ENCODE peak calls at places on chromosomes 7 and 10, in seven cellular contexts. O is MM.1S, Y is HCT116, I is GM23248, N is PC-3, P is hepatocyte, U is GM23338. T is an unnamed sample.

GRCh38 chr7:87147500-87147899 is 4.8 kb upstream of the DMTF1 start:
- DNase-seq in O (no peak), Y (no peak), I (no peak), N (peak), P (no peak), U (no peak), T (no peak)

GRCh38 chr10:64115913-64116643 is 594.9 kb downstream of the REEP3 start:
- DNase-seq in O (peak), Y (no peak), I (peak), N (peak), P (peak), U (peak), T (peak)

GRCh38 chr7:156731651-156732050 is 91.1 kb downstream of the RNF32 start:
- DNase-seq in O (no peak), Y (no peak), I (peak), N (no peak), P (no peak), U (no peak), T (no peak)

GRCh38 chr10:72084094-72084459 is 4.3 kb downstream of the SPOCK2 start:
- DNase-seq in O (no peak), Y (no peak), I (no peak), N (no peak), P (no peak), U (no peak), T (no peak)

GRCh38 chr7:28725911-28726310 is 232.2 kb downstream of the TRIL start:
- DNase-seq in O (no peak), Y (no peak), I (peak), N (peak), P (no peak), U (no peak), T (no peak)

GRCh38 chr7:144036302-144036858 is 12.4 kb upstream of the OR2A5 start:
- DNase-seq in O (no peak), Y (no peak), I (no peak), N (no peak), P (no peak), U (no peak), T (no peak)

GRCh38 chr10:76618171-76618570 is 1019.4 kb downstream of the KCNMA1 start:
- DNase-seq in O (no peak), Y (no peak), I (no peak), N (no peak), P (no peak), U (no peak), T (no peak)

GRCh38 chr10:514137-514671 is 175.3 kb downstream of the DIP2C start:
- DNase-seq in O (no peak), Y (no peak), I (no peak), N (no peak), P (no peak), U (no peak), T (no peak)

GRCh38 chr10:98560585-98560984 is 113.8 kb upstream of the HPS1 start:
- DNase-seq in O (no peak), Y (no peak), I (peak), N (no peak), P (no peak), U (no peak), T (no peak)

GRCh38 chr10:123580426-123580825 is 85.7 kb upstream of the GPR26 start:
- DNase-seq in O (no peak), Y (no peak), I (no peak), N (no peak), P (no peak), U (no peak), T (no peak)

GRCh38 chr10:27687326-27687725 is 58.3 kb downstream of the MKX start:
- DNase-seq in O (no peak), Y (no peak), I (no peak), N (peak), P (no peak), U (no peak), T (no peak)

GRCh38 chr10:7787857-7788639 is at the start of the genes ATP5F1C and KIN:
- DNase-seq in O (peak), Y (peak), I (peak), N (peak), P (peak), U (peak), T (peak)

GRCh38 chr7:78435355-78435754 is 636.8 kb downstream of the PHTF2 start:
- DNase-seq in O (no peak), Y (no peak), I (peak), N (no peak), P (no peak), U (no peak), T (no peak)

GRCh38 chr10:102628451-102628911 is 15.8 kb upstream of the TRIM8 start:
- DNase-seq in O (no peak), Y (no peak), I (peak), N (peak), P (peak), U (no peak), T (no peak)

GRCh38 chr10:113751116-113751728 is at the start of gene PLEKHS1:
- DNase-seq in O (peak), Y (no peak), I (no peak), N (peak), P (no peak), U (no peak), T (no peak)

GRCh38 chr7:98305951-98306535 is 24.6 kb downstream of the BRI3 start:
- DNase-seq in O (no peak), Y (no peak), I (no peak), N (no peak), P (no peak), U (no peak), T (no peak)

GRCh38 chr10:24385776-24386175 is 176.8 kb downstream of the KIAA1217 start:
- DNase-seq in O (no peak), Y (no peak), I (no peak), N (no peak), P (peak), U (peak), T (no peak)

GRCh38 chr7:124029789-124030188 is 3.1 kb downstream of the TMEM229A start:
- DNase-seq in O (no peak), Y (no peak), I (no peak), N (no peak), P (no peak), U (peak), T (no peak)

GRCh38 chr7:103432713-103433112 is 13.3 kb downstream of the SLC26A5 start:
- DNase-seq in O (peak), Y (no peak), I (no peak), N (peak), P (no peak), U (no peak), T (no peak)

GRCh38 chr10:67306588-67307205 is 380.9 kb downstream of the LRRTM3 start:
- DNase-seq in O (peak), Y (peak), I (peak), N (peak), P (peak), U (peak), T (peak)

GRCh38 chr7:104929921-104930320 is 84.1 kb upstream of the KMT2E start:
- DNase-seq in O (no peak), Y (no peak), I (no peak), N (no peak), P (no peak), U (no peak), T (no peak)

GRCh38 chr10:84308481-84309304 is 19.7 kb upstream of the CCSER2 start:
- DNase-seq in O (no peak), Y (no peak), I (peak), N (peak), P (no peak), U (no peak), T (no peak)

GRCh38 chr7:150781961-150782360 is 18.2 kb downstream of the TMEM176B start:
- DNase-seq in O (no peak), Y (no peak), I (no peak), N (no peak), P (no peak), U (no peak), T (no peak)

DNA sequence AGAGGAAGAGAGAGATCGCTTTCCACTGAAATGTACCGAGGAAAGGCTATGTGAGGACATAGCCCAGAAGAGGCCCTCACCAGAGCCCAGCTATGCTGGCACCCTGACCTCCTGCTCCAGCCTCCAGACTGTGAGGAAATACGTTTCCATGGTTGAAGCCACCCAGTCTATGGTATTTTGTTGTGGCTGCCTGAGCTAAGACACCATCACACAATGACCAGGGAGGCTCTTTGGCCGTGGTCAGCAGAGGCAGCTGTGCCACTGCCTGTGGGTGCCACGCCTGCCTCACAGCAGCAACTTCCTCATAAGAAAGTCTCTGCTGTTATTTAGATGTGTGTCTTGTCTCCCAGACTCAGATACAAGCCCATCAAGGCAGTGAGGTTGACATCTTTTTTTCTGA is 182.7 kb upstream of the PLXNA4 start:
- DNase-seq in O (no peak), Y (no peak), I (no peak), N (no peak), P (no peak), U (no peak), T (no peak)
- TF ChIP-seq EZH2 in O (no peak), Y (no peak), I (no peak), N (no peak), P (no peak), U (no peak), T (no peak)

DNA sequence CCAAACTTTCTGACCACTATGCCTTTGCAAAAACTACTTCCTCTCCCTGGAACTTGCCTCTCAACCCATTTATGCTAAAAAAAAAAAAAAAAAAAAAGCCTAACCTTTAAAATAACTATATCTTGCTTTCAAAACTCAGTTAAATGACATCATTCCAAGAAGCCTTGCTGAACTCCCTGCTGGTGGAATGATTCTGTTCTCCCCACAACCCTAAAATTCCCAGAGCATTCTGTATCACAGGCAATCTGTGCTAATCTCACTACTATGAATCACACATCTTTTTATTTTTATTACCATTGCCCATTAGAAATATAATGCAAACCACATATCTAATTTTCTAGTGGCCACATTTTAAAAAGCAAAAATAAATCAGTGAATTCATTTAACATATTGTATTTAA is 77.7 kb upstream of the PDE1C start:
- DNase-seq in O (no peak), Y (no peak), I (peak), N (no peak), P (no peak), U (no peak), T (no peak)
- TF ChIP-seq EZH2phosphoT487 in O (no peak), Y (no peak), I (no peak), N (no peak), P (no peak), U (no peak), T (no peak)

GRCh38 chr7:16295558-16295957 is 125.8 kb downstream of the CRPPA start:
- DNase-seq in O (no peak), Y (no peak), I (no peak), N (no peak), P (no peak), U (no peak), T (no peak)
- TF ChIP-seq EZH2 in O (no peak), Y (no peak), I (no peak), N (no peak), P (no peak), U (no peak), T (no peak)

GRCh38 chr10:62723375-62723774 is 81.1 kb upstream of the ADO start:
- DNase-seq in O (no peak), Y (no peak), I (no peak), N (no peak), P (no peak), U (no peak), T (no peak)
- TF ChIP-seq EZH2phosphoT487 in O (no peak), Y (no peak), I (no peak), N (no peak), P (no peak), U (no peak), T (no peak)

GRCh38 chr7:94834359-94834758 is 73.0 kb upstream of the PPP1R9A start:
- DNase-seq in O (no peak), Y (no peak), I (no peak), N (peak), P (no peak), U (no peak), T (no peak)
- TF ChIP-seq EZH2 in O (no peak), Y (no peak), I (no peak), N (no peak), P (no peak), U (no peak), T (no peak)

GRCh38 chr7:26868841-26869505 is 4.6 kb upstream of the SKAP2 start:
- DNase-seq in O (no peak), Y (peak), I (peak), N (peak), P (no peak), U (no peak), T (no peak)
- TF ChIP-seq EZH2phosphoT487 in O (no peak), Y (no peak), I (no peak), N (no peak), P (no peak), U (no peak), T (no peak)

DNA sequence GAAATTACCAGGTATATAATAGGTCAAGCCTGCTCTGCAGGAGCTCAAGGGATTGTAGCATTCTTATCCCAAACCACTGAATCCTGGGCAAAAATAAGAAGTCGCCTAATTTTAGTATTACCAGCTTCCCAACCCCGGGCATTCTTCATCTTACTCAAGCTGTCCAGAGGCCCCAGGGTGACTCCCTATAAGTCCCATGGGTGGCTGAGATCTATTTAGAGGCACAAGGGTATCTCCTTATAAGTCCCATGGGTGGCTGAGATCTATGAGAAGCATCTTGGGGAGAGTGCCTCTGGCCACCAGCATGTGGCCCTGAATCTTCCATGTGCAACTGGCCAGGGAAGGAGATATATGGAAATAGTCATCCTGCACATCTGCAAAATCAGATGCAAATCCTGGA is 38.9 kb downstream of the PRSS2 start:
- DNase-seq in O (peak), Y (no peak), I (no peak), N (peak), P (no peak), U (no peak), T (no peak)
- TF ChIP-seq EZH2 in O (no peak), Y (no peak), I (no peak), N (no peak), P (no peak), U (no peak), T (no peak)

T was measured in neural progenitor cell.